ENCODE peak calls at places on chromosomes 11 and 22, in seven cellular contexts. W, X, Y, P, A, C and U are unnamed samples.

GRCh38 chr11:39304586-39304985 is 2154.9 kb downstream of the LRRC4C start:
- DNase-seq in C (no peak), A (no peak), X (no peak), W (no peak), P (no peak), Y (no peak), U (no peak)

GRCh38 chr11:64675417-64676252 is 47.4 kb downstream of the NRXN2 start:
- DNase-seq in C (no peak), P (no peak), W (peak), A (no peak), Y (no peak), X (peak), U (peak)

GRCh38 chr11:133911169-133911568 is 45.6 kb downstream of the IGSF9B start:
- DNase-seq in C (no peak), Y (no peak), W (no peak), A (no peak), P (no peak), X (no peak), U (no peak)

GRCh38 chr11:28417601-28418323 is 309.6 kb downstream of the METTL15 start:
- DNase-seq in W (no peak), C (no peak), P (no peak), X (no peak), A (no peak), Y (no peak), U (no peak)

GRCh38 chr11:129312741-129313587 is 62.7 kb upstream of the BARX2 start:
- DNase-seq in P (no peak), C (no peak), Y (no peak), W (no peak), X (no peak), A (no peak), U (no peak)

GRCh38 chr22:18979957-18980356 is 43.9 kb upstream of the PRODH start:
- DNase-seq in X (no peak), C (no peak), Y (no peak), P (no peak), W (peak), A (no peak), U (no peak)

GRCh38 chr11:75867778-75868374 is 52.9 kb downstream of the UVRAG start:
- DNase-seq in A (peak), X (no peak), Y (peak), W (no peak), P (peak), C (no peak), U (no peak)

GRCh38 chr11:124943731-124944130 is 7.9 kb upstream of the HEPACAM start:
- DNase-seq in P (no peak), A (no peak), X (no peak), C (no peak), W (no peak), Y (no peak), U (no peak)

GRCh38 chr11:503179-503981 is 3.7 kb downstream of the RNH1 start:
- DNase-seq in P (no peak), A (no peak), X (no peak), Y (no peak), C (no peak), W (peak), U (no peak)

GRCh38 chr11:35238882-35239281 is 99.9 kb downstream of the CD44 start:
- DNase-seq in X (no peak), W (no peak), P (no peak), A (no peak), C (no peak), Y (no peak), U (no peak)

GRCh38 chr11:3905080-3905953 is 49.9 kb downstream of the STIM1 start:
- DNase-seq in X (no peak), C (peak), A (peak), Y (peak), W (no peak), P (no peak), U (peak)

GRCh38 chr11:26626346-26626745 is 54.3 kb upstream of the MUC15 start:
- DNase-seq in X (no peak), A (no peak), W (no peak), Y (no peak), P (no peak), C (no peak), U (no peak)

GRCh38 chr22:47628477-47629272 is 866.2 kb downstream of the TBC1D22A start:
- DNase-seq in P (no peak), C (no peak), W (no peak), Y (no peak), X (peak), A (no peak), U (no peak)

GRCh38 chr11:67357831-67358555 is 4.6 kb upstream of the POLD4 start:
- DNase-seq in Y (no peak), P (no peak), C (no peak), X (no peak), W (no peak), A (no peak), U (no peak)

GRCh38 chr22:49597428-49598039 is 230.1 kb downstream of the BRD1 start:
- DNase-seq in P (no peak), C (no peak), W (no peak), A (no peak), Y (no peak), X (no peak), U (no peak)